ENCODE peak calls at places on chromosomes 4 and X, in nine cellular contexts. B is anterior cingulate cortex; O is substantia nigra; Y is cardiac fibroblast; K is progenitor cell of endocrine pancreas; S is NCI-H1092 treated with DMSO at 0.1 percent for 48 hours; H is NCI-H1105 treated with DMSO at 0.1 percent for 48 hours; Z is SK-N-DZ; P is activated CD8-positive, alpha-beta T cell treated with anti-CD3 and anti-CD28 coated beads for 36 hours. N is an unnamed sample.

GRCh38 chrX:39875834-39876625 is 221.7 kb downstream of the BCOR start:
- DNase-seq in H (peak; percentile 77), S (peak; percentile 31), B (no peak), Z (peak; percentile 30), O (no peak), K (no peak), P (no peak), Y (no peak), N (no peak)

GRCh38 chr4:169250796-169251195 is 20.0 kb downstream of the SH3RF1 start:
- DNase-seq in Y (no peak), P (no peak), B (no peak), H (no peak), Z (no peak), O (no peak), K (no peak), S (no peak), N (no peak)

GRCh38 chrX:103488332-103488731 is 31.0 kb downstream of the RAB40A start:
- DNase-seq in P (no peak), O (no peak), Y (peak; percentile 47), H (peak; percentile 16), S (no peak), Z (no peak), K (no peak), B (no peak), N (no peak)

GRCh38 chr4:153432971-153433752 is 33.0 kb upstream of the TMEM131L start:
- DNase-seq in B (no peak), Z (no peak), P (peak; percentile 91), K (no peak), S (peak; percentile 22), H (peak; percentile 10), O (peak; percentile 2), Y (peak; percentile 91), N (peak; percentile 87)

GRCh38 chr4:10296730-10297129 is 160.5 kb downstream of the ZNF518B start:
- DNase-seq in B (peak; percentile 23), S (no peak), H (no peak), P (no peak), Z (no peak), O (peak; percentile 19), K (no peak), Y (peak; percentile 46), N (no peak)

GRCh38 chr4:42636591-42636990 is 20.3 kb downstream of the ATP8A1 start:
- DNase-seq in Z (peak; percentile 73), K (no peak), P (no peak), S (no peak), O (no peak), B (no peak), H (no peak), Y (no peak), N (no peak)

GRCh38 chrX:109719262-109719661 is 13.8 kb downstream of the ACSL4 start:
- DNase-seq in H (no peak), K (no peak), P (no peak), O (no peak), Y (no peak), B (no peak), Z (no peak), S (no peak), N (no peak)

GRCh38 chrX:71976753-71977152 is 66.1 kb downstream of the NHSL2 start:
- DNase-seq in H (no peak), P (no peak), S (no peak), Y (peak; percentile 11), Z (no peak), K (no peak), B (no peak), O (no peak), N (no peak)

GRCh38 chrX:130082244-130083106 is 27.8 kb downstream of the ELF4 start:
- DNase-seq in O (no peak), Z (no peak), P (peak; percentile 89), S (no peak), Y (peak; percentile 25), K (no peak), H (no peak), B (no peak), N (peak; percentile 33)

GRCh38 chr4:137660211-137660610 is 127.9 kb upstream of the PCDH18 start:
- DNase-seq in P (no peak), Z (no peak), K (no peak), Y (peak; percentile 61), B (no peak), S (no peak), H (no peak), O (no peak), N (no peak)

GRCh38 chrX:17836830-17837229 is 24.3 kb downstream of the RAI2 start:
- DNase-seq in H (no peak), K (no peak), P (no peak), B (no peak), S (peak; percentile 6), Z (peak; percentile 29), Y (no peak), O (no peak), N (no peak)

GRCh38 chr4:2806392-2807355 is 13.8 kb downstream of the SH3BP2 start:
- DNase-seq in S (peak; percentile 81), Y (peak; percentile 84), B (peak; percentile 26), O (peak; percentile 36), P (no peak), H (no peak), Z (no peak), K (no peak), N (peak; percentile 83)

GRCh38 chr4:173367946-173368345 is 2.8 kb upstream of the SAP30 start:
- DNase-seq in P (no peak), Z (no peak), Y (peak; percentile 62), H (no peak), B (no peak), O (no peak), K (no peak), S (no peak), N (no peak)

GRCh38 chrX:16970977-16971376 is 24.5 kb downstream of the REPS2 start:
- DNase-seq in K (no peak), S (no peak), O (no peak), Z (no peak), B (no peak), P (no peak), H (no peak), Y (peak; percentile 65), N (no peak)

GRCh38 chrX:136228808-136229207 is 22.4 kb downstream of the MAP7D3 start:
- DNase-seq in S (no peak), P (no peak), O (no peak), Z (no peak), B (no peak), Y (no peak), H (no peak), K (no peak), N (no peak)

GRCh38 chr4:14294611-14295010 is 667.1 kb upstream of the BOD1L1 start:
- DNase-seq in P (no peak), Y (peak; percentile 10), H (no peak), O (no peak), Z (no peak), K (no peak), S (no peak), B (no peak), N (no peak)

GRCh38 chr4:31647776-31648175 is 927.6 kb downstream of the PCDH7 start:
- DNase-seq in H (no peak), K (no peak), O (no peak), Z (no peak), S (no peak), P (no peak), Y (no peak), B (no peak), N (no peak)

GRCh38 chr4:128484896-128485295 is 197.3 kb upstream of the PGRMC2 start:
- DNase-seq in K (no peak), B (no peak), S (no peak), O (no peak), Y (no peak), Z (no peak), P (no peak), H (no peak), N (no peak)

GRCh38 chrX:145405012-145405411 is 157.7 kb downstream of the SPANXN1 start:
- DNase-seq in K (no peak), S (peak; percentile 42), H (peak; percentile 10), P (peak; percentile 2), Y (peak; percentile 6), B (no peak), O (no peak), Z (peak; percentile 29), N (peak; percentile 5)

GRCh38 chr4:87654487-87655044 is 4.5 kb downstream of the DMP1 start:
- DNase-seq in Y (no peak), S (no peak), P (no peak), K (no peak), B (no peak), H (no peak), O (no peak), Z (no peak), N (no peak)

GRCh38 chr4:60780874-60781273 is 419.3 kb upstream of the ADGRL3 start:
- DNase-seq in O (no peak), Z (no peak), B (no peak), K (no peak), P (no peak), H (no peak), Y (no peak), S (no peak), N (no peak)

GRCh38 chr4:40301592-40301991 is 33.5 kb upstream of the CHRNA9 start:
- DNase-seq in O (no peak), H (no peak), Y (no peak), S (no peak), P (peak; percentile 70), B (no peak), K (no peak), Z (no peak), N (no peak)

GRCh38 chrX:119870626-119871131 is 854 bp downstream of the RNF113A start:
- DNase-seq in Z (peak; percentile 18), P (peak; percentile 46), K (no peak), B (no peak), O (peak; percentile 3), Y (peak; percentile 15), S (peak; percentile 22), H (peak; percentile 19), N (peak; percentile 34)

GRCh38 chr4:118282692-118283091 is 70.1 kb downstream of the PRSS12 start:
- DNase-seq in S (no peak), B (no peak), Y (peak; percentile 39), Z (no peak), P (no peak), K (no peak), O (no peak), H (no peak), N (peak; percentile 60)

GRCh38 chr4:153222790-153223417 is 18.7 kb downstream of the TRIM2 start:
- DNase-seq in B (peak; percentile 55), S (peak; percentile 82), H (no peak), Z (peak; percentile 53), K (peak; percentile 30), Y (peak; percentile 50), P (peak; percentile 41), O (peak; percentile 49), N (peak; percentile 60)

GRCh38 chr4:187799735-187800134 is 195.8 kb upstream of the ZFP42 start:
- DNase-seq in Y (no peak), K (no peak), Z (no peak), H (no peak), S (no peak), P (no peak), B (no peak), O (no peak), N (no peak)

GRCh38 chrX:136048446-136048845 is 63.2 kb downstream of the SLC9A6 start:
- DNase-seq in P (no peak), K (no peak), S (no peak), Z (no peak), B (no peak), O (no peak), H (no peak), Y (no peak), N (no peak)

GRCh38 chr4:54227261-54228063 is 1.6 kb upstream of the PDGFRA start:
- DNase-seq in Z (peak; percentile 72), O (no peak), S (peak; percentile 53), P (no peak), B (no peak), K (no peak), H (peak; percentile 17), Y (peak; percentile 70), N (no peak)

GRCh38 chrX:100404851-100405250 is 5.2 kb downstream of the PCDH19 start:
- DNase-seq in B (no peak), Y (no peak), P (no peak), S (no peak), Z (no peak), O (no peak), H (peak; percentile 5), K (no peak), N (no peak)

GRCh38 chr4:107603430-107603829 is 116.6 kb downstream of the PAPSS1 start:
- DNase-seq in K (no peak), S (no peak), O (no peak), B (no peak), Y (no peak), H (no peak), P (no peak), Z (no peak), N (no peak)

GRCh38 chrX:17266171-17266570 is 108.8 kb upstream of the NHS start:
- DNase-seq in K (no peak), H (no peak), Y (no peak), O (no peak), S (no peak), Z (no peak), B (no peak), P (no peak), N (no peak)